ENCODE peak calls at places on chromosomes 16 and 17, in eight cellular contexts. One of them, this sample, is unnamed.

GRCh38 chr16:23286131-23286532 is 16.0 kb upstream of the SCNN1B start:
- DNase-seq in H1: no peak
- DNase-seq in uterus: no peak
- DNase-seq in cardiac muscle cell: no peak
- DNase-seq in effector memory CD4-positive, alpha-beta T cell: no peak
- DNase-seq in fibroblast of mammary gland: peak; percentile 78
- DNase-seq in AG10803: peak; percentile 42
- DNase-seq in BJ: peak; percentile 9
- DNase-seq in this sample: no peak

GRCh38 chr16:59658572-59658971 is 924.5 kb upstream of the GOT2 start:
- DNase-seq in fibroblast of mammary gland: no peak
- DNase-seq in uterus: no peak
- DNase-seq in H1: no peak
- DNase-seq in AG10803: no peak
- DNase-seq in BJ: no peak
- DNase-seq in cardiac muscle cell: no peak
- DNase-seq in effector memory CD4-positive, alpha-beta T cell: no peak
- DNase-seq in this sample: no peak

GRCh38 chr16:67247698-67248400 is 568 bp upstream of the FHOD1 start:
- DNase-seq in uterus: no peak
- DNase-seq in fibroblast of mammary gland: no peak
- DNase-seq in H1: peak; percentile 58
- DNase-seq in BJ: no peak
- DNase-seq in effector memory CD4-positive, alpha-beta T cell: no peak
- DNase-seq in AG10803: no peak
- DNase-seq in cardiac muscle cell: no peak
- DNase-seq in this sample: no peak

GRCh38 chr16:85460983-85461813 is 151.9 kb upstream of the GSE1 start:
- DNase-seq in AG10803: peak; percentile 61
- DNase-seq in fibroblast of mammary gland: peak; percentile 76
- DNase-seq in BJ: no peak
- DNase-seq in effector memory CD4-positive, alpha-beta T cell: no peak
- DNase-seq in cardiac muscle cell: no peak
- DNase-seq in H1: no peak
- DNase-seq in uterus: peak; percentile 75
- DNase-seq in this sample: no peak

GRCh38 chr16:83771306-83771942 is 36.4 kb upstream of the HSBP1 start:
- DNase-seq in effector memory CD4-positive, alpha-beta T cell: no peak
- DNase-seq in fibroblast of mammary gland: no peak
- DNase-seq in cardiac muscle cell: peak; percentile 59
- DNase-seq in uterus: peak; percentile 14
- DNase-seq in AG10803: no peak
- DNase-seq in BJ: no peak
- DNase-seq in H1: no peak
- DNase-seq in this sample: no peak

GRCh38 chr16:2963611-2964415 is at the start of gene KREMEN2:
- DNase-seq in BJ: no peak
- DNase-seq in uterus: no peak
- DNase-seq in effector memory CD4-positive, alpha-beta T cell: no peak
- DNase-seq in cardiac muscle cell: peak; percentile 56
- DNase-seq in H1: peak; percentile 87
- DNase-seq in AG10803: no peak
- DNase-seq in fibroblast of mammary gland: no peak
- DNase-seq in this sample: no peak

GRCh38 chr17:78263736-78264340 is 32.4 kb downstream of the TMEM235 start:
- DNase-seq in fibroblast of mammary gland: no peak
- DNase-seq in uterus: no peak
- DNase-seq in cardiac muscle cell: no peak
- DNase-seq in AG10803: no peak
- DNase-seq in H1: no peak
- DNase-seq in effector memory CD4-positive, alpha-beta T cell: no peak
- DNase-seq in BJ: no peak
- DNase-seq in this sample: no peak

GRCh38 chr16:72357860-72358259 is 185.9 kb upstream of the PMFBP1 start:
- DNase-seq in uterus: no peak
- DNase-seq in H1: no peak
- DNase-seq in fibroblast of mammary gland: peak; percentile 8
- DNase-seq in effector memory CD4-positive, alpha-beta T cell: no peak
- DNase-seq in AG10803: no peak
- DNase-seq in cardiac muscle cell: no peak
- DNase-seq in BJ: no peak
- DNase-seq in this sample: no peak

GRCh38 chr16:50901062-50901461 is 159.2 kb downstream of the CYLD start:
- DNase-seq in AG10803: no peak
- DNase-seq in uterus: no peak
- DNase-seq in fibroblast of mammary gland: no peak
- DNase-seq in BJ: no peak
- DNase-seq in effector memory CD4-positive, alpha-beta T cell: no peak
- DNase-seq in H1: no peak
- DNase-seq in cardiac muscle cell: no peak
- DNase-seq in this sample: no peak

GRCh38 chr17:17132746-17133145 is 73.4 kb downstream of the PLD6 start:
- DNase-seq in H1: no peak
- DNase-seq in AG10803: no peak
- DNase-seq in uterus: no peak
- DNase-seq in cardiac muscle cell: no peak
- DNase-seq in BJ: no peak
- DNase-seq in effector memory CD4-positive, alpha-beta T cell: no peak
- DNase-seq in fibroblast of mammary gland: no peak
- DNase-seq in this sample: no peak

GRCh38 chr17:74453665-74454196 is 12.7 kb upstream of the CD300A start:
- DNase-seq in fibroblast of mammary gland: no peak
- DNase-seq in BJ: no peak
- DNase-seq in H1: peak; percentile 89
- DNase-seq in uterus: no peak
- DNase-seq in AG10803: no peak
- DNase-seq in effector memory CD4-positive, alpha-beta T cell: peak; percentile 55
- DNase-seq in cardiac muscle cell: peak; percentile 93
- DNase-seq in this sample: no peak

GRCh38 chr16:54266363-54266955 is 20.1 kb downstream of the IRX3 start:
- DNase-seq in uterus: no peak
- DNase-seq in AG10803: peak; percentile 62
- DNase-seq in cardiac muscle cell: no peak
- DNase-seq in effector memory CD4-positive, alpha-beta T cell: no peak
- DNase-seq in BJ: no peak
- DNase-seq in H1: no peak
- DNase-seq in fibroblast of mammary gland: peak; percentile 71
- DNase-seq in this sample: no peak

GRCh38 chr16:28192811-28193529 is 18.8 kb downstream of the XPO6 start:
- DNase-seq in AG10803: no peak
- DNase-seq in BJ: no peak
- DNase-seq in cardiac muscle cell: no peak
- DNase-seq in H1: no peak
- DNase-seq in effector memory CD4-positive, alpha-beta T cell: peak; percentile 66
- DNase-seq in uterus: no peak
- DNase-seq in fibroblast of mammary gland: no peak
- DNase-seq in this sample: no peak

GRCh38 chr17:79014158-79014758 is 4.7 kb upstream of the CANT1 start:
- DNase-seq in cardiac muscle cell: no peak
- DNase-seq in H1: no peak
- DNase-seq in uterus: no peak
- DNase-seq in BJ: no peak
- DNase-seq in fibroblast of mammary gland: no peak
- DNase-seq in effector memory CD4-positive, alpha-beta T cell: no peak
- DNase-seq in AG10803: no peak
- DNase-seq in this sample: no peak

DNA sequence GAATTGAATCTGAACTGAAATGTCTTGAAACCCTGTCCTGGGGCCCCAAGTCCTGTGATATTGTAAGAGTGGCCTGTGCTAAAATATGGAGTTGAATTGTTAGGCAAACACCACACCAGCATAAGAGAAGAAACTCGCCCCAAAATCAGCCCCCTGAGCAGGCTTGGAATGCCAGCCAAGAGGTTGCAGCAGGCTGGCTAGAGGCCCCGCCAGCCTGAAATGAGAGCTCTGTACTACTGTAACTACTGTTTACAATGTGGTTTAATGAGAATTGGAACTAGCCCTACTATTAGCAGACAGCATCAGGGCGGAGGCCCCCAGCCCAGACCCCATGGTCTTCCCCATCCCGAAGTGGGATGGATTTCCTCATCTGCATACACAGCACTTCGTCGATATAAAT is 23.7 kb downstream of the FBXO39 start:
- DNase-seq in cardiac muscle cell: no peak
- DNase-seq in H1: no peak
- DNase-seq in BJ: no peak
- DNase-seq in effector memory CD4-positive, alpha-beta T cell: no peak
- DNase-seq in fibroblast of mammary gland: no peak
- DNase-seq in AG10803: no peak
- DNase-seq in uterus: no peak
- DNase-seq in this sample: no peak
- H3K4me3 ChIP-seq in cardiac muscle cell: no peak overlapping the region
- H3K4me3 ChIP-seq in H1: no peak overlapping the region
- H3K4me3 ChIP-seq in BJ: no peak overlapping the region
- H3K4me3 ChIP-seq in effector memory CD4-positive, alpha-beta T cell: no peak overlapping the region
- H3K4me3 ChIP-seq in fibroblast of mammary gland: no peak overlapping the region
- H3K4me3 ChIP-seq in AG10803: no peak overlapping the region
- H3K4me3 ChIP-seq in uterus: no peak overlapping the region
- H3K4me3 ChIP-seq in this sample: no peak overlapping the region

GRCh38 chr17:30323262-30323894 is 10.5 kb downstream of the TMIGD1 start:
- DNase-seq in BJ: no peak
- DNase-seq in AG10803: no peak
- DNase-seq in cardiac muscle cell: no peak
- DNase-seq in fibroblast of mammary gland: no peak
- DNase-seq in effector memory CD4-positive, alpha-beta T cell: peak; percentile 51
- DNase-seq in uterus: no peak
- DNase-seq in H1: no peak
- DNase-seq in this sample: no peak
- H3K4me3 ChIP-seq in BJ: no peak overlapping the region
- H3K4me3 ChIP-seq in AG10803: no peak overlapping the region
- H3K4me3 ChIP-seq in cardiac muscle cell: no peak overlapping the region
- H3K4me3 ChIP-seq in fibroblast of mammary gland: no peak overlapping the region
- H3K4me3 ChIP-seq in effector memory CD4-positive, alpha-beta T cell: no peak overlapping the region
- H3K4me3 ChIP-seq in uterus: no peak overlapping the region
- H3K4me3 ChIP-seq in H1: no peak overlapping the region
- H3K4me3 ChIP-seq in this sample: no peak overlapping the region

GRCh38 chr16:15439102-15439501 is 4.7 kb downstream of the BMERB1 start:
- DNase-seq in AG10803: no peak
- DNase-seq in effector memory CD4-positive, alpha-beta T cell: no peak
- DNase-seq in fibroblast of mammary gland: no peak
- DNase-seq in BJ: no peak
- DNase-seq in uterus: no peak
- DNase-seq in cardiac muscle cell: no peak
- DNase-seq in H1: no peak
- DNase-seq in this sample: no peak

GRCh38 chr16:15435216-15435864 is 952 bp downstream of the BMERB1 start:
- DNase-seq in H1: peak; percentile 53
- DNase-seq in effector memory CD4-positive, alpha-beta T cell: no peak
- DNase-seq in fibroblast of mammary gland: no peak
- DNase-seq in AG10803: no peak
- DNase-seq in BJ: no peak
- DNase-seq in uterus: peak; percentile 16
- DNase-seq in cardiac muscle cell: peak; percentile 4
- DNase-seq in this sample: no peak

GRCh38 chr16:15434079-15434424 is 336 bp upstream of the BMERB1 start:
- DNase-seq in effector memory CD4-positive, alpha-beta T cell: no peak
- DNase-seq in AG10803: no peak
- DNase-seq in cardiac muscle cell: no peak
- DNase-seq in BJ: no peak
- DNase-seq in fibroblast of mammary gland: no peak
- DNase-seq in H1: no peak
- DNase-seq in uterus: peak; percentile 16
- DNase-seq in this sample: no peak

GRCh38 chr16:15434425-15435215 is at the start of gene BMERB1:
- DNase-seq in AG10803: peak; percentile 77
- DNase-seq in fibroblast of mammary gland: peak; percentile 66
- DNase-seq in BJ: no peak
- DNase-seq in H1: peak; percentile 91
- DNase-seq in uterus: peak; percentile 74
- DNase-seq in effector memory CD4-positive, alpha-beta T cell: no peak
- DNase-seq in cardiac muscle cell: peak; percentile 78
- DNase-seq in this sample: no peak
- H3K4me3 ChIP-seq in AG10803: peak within 1 kb of the TSS; percentile 94
- H3K4me3 ChIP-seq in fibroblast of mammary gland: peak within 1 kb of the TSS; percentile 83
- H3K4me3 ChIP-seq in BJ: peak within 1 kb of the TSS; percentile 92
- H3K4me3 ChIP-seq in H1: peak within 1 kb of the TSS; percentile 70
- H3K4me3 ChIP-seq in uterus: peak within 1 kb of the TSS; percentile 78
- H3K4me3 ChIP-seq in effector memory CD4-positive, alpha-beta T cell: peak within 1 kb of the TSS; percentile 58
- H3K4me3 ChIP-seq in cardiac muscle cell: peak within 1 kb of the TSS; percentile 53
- H3K4me3 ChIP-seq in this sample: peak within 1 kb of the TSS; percentile 87

GRCh38 chr17:63960006-63960405 is 12.7 kb downstream of the SCN4A start:
- DNase-seq in effector memory CD4-positive, alpha-beta T cell: no peak
- DNase-seq in cardiac muscle cell: no peak
- DNase-seq in BJ: no peak
- DNase-seq in AG10803: no peak
- DNase-seq in H1: no peak
- DNase-seq in uterus: no peak
- DNase-seq in fibroblast of mammary gland: no peak
- DNase-seq in this sample: no peak

GRCh38 chr17:63960430-63960829 is 12.3 kb downstream of the SCN4A start:
- DNase-seq in cardiac muscle cell: no peak
- DNase-seq in effector memory CD4-positive, alpha-beta T cell: no peak
- DNase-seq in BJ: no peak
- DNase-seq in uterus: no peak
- DNase-seq in AG10803: no peak
- DNase-seq in H1: no peak
- DNase-seq in fibroblast of mammary gland: no peak
- DNase-seq in this sample: no peak

GRCh38 chr17:63963123-63963522 is 9.6 kb downstream of the SCN4A start:
- DNase-seq in effector memory CD4-positive, alpha-beta T cell: no peak
- DNase-seq in cardiac muscle cell: no peak
- DNase-seq in AG10803: no peak
- DNase-seq in fibroblast of mammary gland: no peak
- DNase-seq in BJ: no peak
- DNase-seq in H1: no peak
- DNase-seq in uterus: no peak
- DNase-seq in this sample: no peak

GRCh38 chr17:63962298-63962744 is 10.4 kb downstream of the SCN4A start:
- DNase-seq in uterus: no peak
- DNase-seq in BJ: no peak
- DNase-seq in H1: no peak
- DNase-seq in AG10803: no peak
- DNase-seq in effector memory CD4-positive, alpha-beta T cell: no peak
- DNase-seq in cardiac muscle cell: no peak
- DNase-seq in fibroblast of mammary gland: no peak
- DNase-seq in this sample: no peak

DNA sequence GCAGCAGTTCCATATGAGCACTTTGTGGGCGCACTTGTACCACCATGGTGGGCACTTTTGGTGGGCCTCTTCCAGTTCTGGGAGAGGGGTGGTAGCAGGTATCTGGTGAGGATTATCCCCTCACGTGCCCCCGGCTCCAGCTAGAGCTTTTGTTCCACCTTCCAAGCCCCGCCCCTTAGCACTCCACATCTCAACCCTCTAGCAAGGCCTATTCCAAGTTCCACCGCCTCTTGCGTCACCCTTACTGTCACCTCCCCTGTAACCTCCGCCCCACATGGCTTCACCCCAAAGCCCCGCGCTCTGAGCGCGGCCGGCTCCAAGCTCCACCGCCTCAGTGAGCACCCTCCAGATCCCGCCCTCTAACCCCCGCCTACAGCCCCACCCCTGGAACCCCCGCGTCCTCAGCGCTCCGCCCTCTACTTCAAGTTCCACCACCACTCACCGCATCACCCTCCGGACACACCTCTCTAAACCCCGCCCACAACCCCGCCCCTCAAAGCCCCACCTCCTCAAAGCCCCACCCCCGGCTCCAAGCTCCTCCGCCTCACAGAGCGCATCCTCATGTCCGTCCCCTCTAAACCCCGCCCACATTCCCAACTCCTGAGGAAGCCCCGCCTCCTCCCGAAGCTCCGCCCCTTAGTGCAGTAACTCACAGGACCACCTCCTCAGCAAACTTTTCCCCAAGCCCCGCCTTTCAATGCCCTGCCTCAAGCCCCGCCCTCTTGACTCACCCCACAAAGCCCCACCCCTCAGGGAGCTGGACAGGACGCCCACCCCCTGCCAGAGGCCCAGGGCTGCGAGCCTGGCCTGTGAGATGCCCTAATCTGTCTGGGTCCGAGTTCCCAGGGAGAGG is 11.1 kb downstream of the SCN4A start:
- DNase-seq in effector memory CD4-positive, alpha-beta T cell: peak; percentile 36
- DNase-seq in fibroblast of mammary gland: peak; percentile 78
- DNase-seq in H1: peak; percentile 100
- DNase-seq in AG10803: peak; percentile 37
- DNase-seq in cardiac muscle cell: peak; percentile 91
- DNase-seq in uterus: peak; percentile 37
- DNase-seq in BJ: no peak
- DNase-seq in this sample: no peak
- H3K4me3 ChIP-seq in effector memory CD4-positive, alpha-beta T cell: no peak overlapping the region
- H3K4me3 ChIP-seq in fibroblast of mammary gland: peak overlapping the region; percentile 1
- H3K4me3 ChIP-seq in H1: peak overlapping the region; percentile 62
- H3K4me3 ChIP-seq in AG10803: peak overlapping the region; percentile 12
- H3K4me3 ChIP-seq in cardiac muscle cell: peak overlapping the region; percentile 2
- H3K4me3 ChIP-seq in uterus: no peak overlapping the region
- H3K4me3 ChIP-seq in BJ: no peak overlapping the region
- H3K4me3 ChIP-seq in this sample: no peak overlapping the region